ENCODE peak calls at places on chromosomes 3 and 15, in ten cellular contexts. One of them, this sample, is unnamed.

GRCh38 chr15:38129531-38130199 is 123.0 kb upstream of the SPRED1 start:
- DNase-seq in PC-9: no peak
- DNase-seq in right atrium auricular region: peak; percentile 89
- DNase-seq in lower leg skin: peak; percentile 90
- DNase-seq in sigmoid colon: peak; percentile 95
- DNase-seq in ascending aorta: peak; percentile 65
- DNase-seq in mesendoderm: no peak
- DNase-seq in AG09309: peak; percentile 99
- DNase-seq in dorsolateral prefrontal cortex: peak; percentile 58
- DNase-seq in foreskin fibroblast: peak; percentile 100
- DNase-seq in this sample: peak; percentile 100

GRCh38 chr3:55128201-55128870 is 200.5 kb upstream of the LRTM1 start:
- DNase-seq in PC-9: peak; percentile 87
- DNase-seq in right atrium auricular region: no peak
- DNase-seq in lower leg skin: no peak
- DNase-seq in sigmoid colon: no peak
- DNase-seq in ascending aorta: no peak
- DNase-seq in mesendoderm: peak; percentile 18
- DNase-seq in AG09309: peak; percentile 83
- DNase-seq in dorsolateral prefrontal cortex: no peak
- DNase-seq in foreskin fibroblast: peak; percentile 91
- DNase-seq in this sample: peak; percentile 51

GRCh38 chr3:150483226-150483625 is 63.1 kb downstream of the SERP1 start:
- DNase-seq in PC-9: no peak
- DNase-seq in right atrium auricular region: no peak
- DNase-seq in lower leg skin: no peak
- DNase-seq in sigmoid colon: no peak
- DNase-seq in ascending aorta: no peak
- DNase-seq in mesendoderm: peak; percentile 45
- DNase-seq in AG09309: peak; percentile 23
- DNase-seq in dorsolateral prefrontal cortex: no peak
- DNase-seq in foreskin fibroblast: peak; percentile 55
- DNase-seq in this sample: no peak

GRCh38 chr3:53102601-53103147 is 27.6 kb downstream of the RFT1 start:
- DNase-seq in PC-9: no peak
- DNase-seq in right atrium auricular region: peak; percentile 63
- DNase-seq in lower leg skin: no peak
- DNase-seq in sigmoid colon: no peak
- DNase-seq in ascending aorta: no peak
- DNase-seq in mesendoderm: no peak
- DNase-seq in AG09309: no peak
- DNase-seq in dorsolateral prefrontal cortex: no peak
- DNase-seq in foreskin fibroblast: peak; percentile 63
- DNase-seq in this sample: no peak

GRCh38 chr3:12308517-12308916 is 19.6 kb downstream of the PPARG start:
- DNase-seq in PC-9: peak; percentile 82
- DNase-seq in right atrium auricular region: no peak
- DNase-seq in lower leg skin: no peak
- DNase-seq in sigmoid colon: no peak
- DNase-seq in ascending aorta: no peak
- DNase-seq in mesendoderm: no peak
- DNase-seq in AG09309: peak; percentile 48
- DNase-seq in dorsolateral prefrontal cortex: no peak
- DNase-seq in foreskin fibroblast: peak; percentile 87
- DNase-seq in this sample: peak; percentile 62

GRCh38 chr3:41129731-41130130 is 69.6 kb upstream of the CTNNB1 start:
- DNase-seq in PC-9: no peak
- DNase-seq in right atrium auricular region: no peak
- DNase-seq in lower leg skin: no peak
- DNase-seq in sigmoid colon: no peak
- DNase-seq in ascending aorta: no peak
- DNase-seq in mesendoderm: no peak
- DNase-seq in AG09309: no peak
- DNase-seq in dorsolateral prefrontal cortex: no peak
- DNase-seq in foreskin fibroblast: no peak
- DNase-seq in this sample: no peak

GRCh38 chr3:162984752-162985151 is 1488.1 kb downstream of the OTOL1 start:
- DNase-seq in PC-9: no peak
- DNase-seq in right atrium auricular region: no peak
- DNase-seq in lower leg skin: no peak
- DNase-seq in sigmoid colon: no peak
- DNase-seq in ascending aorta: no peak
- DNase-seq in mesendoderm: peak; percentile 53
- DNase-seq in AG09309: no peak
- DNase-seq in dorsolateral prefrontal cortex: no peak
- DNase-seq in foreskin fibroblast: no peak
- DNase-seq in this sample: no peak

GRCh38 chr3:170425491-170426239 is 7.0 kb downstream of the CLDN11 start:
- DNase-seq in PC-9: no peak
- DNase-seq in right atrium auricular region: no peak
- DNase-seq in lower leg skin: no peak
- DNase-seq in sigmoid colon: no peak
- DNase-seq in ascending aorta: no peak
- DNase-seq in mesendoderm: peak; percentile 53
- DNase-seq in AG09309: no peak
- DNase-seq in dorsolateral prefrontal cortex: peak; percentile 79
- DNase-seq in foreskin fibroblast: no peak
- DNase-seq in this sample: no peak

DNA sequence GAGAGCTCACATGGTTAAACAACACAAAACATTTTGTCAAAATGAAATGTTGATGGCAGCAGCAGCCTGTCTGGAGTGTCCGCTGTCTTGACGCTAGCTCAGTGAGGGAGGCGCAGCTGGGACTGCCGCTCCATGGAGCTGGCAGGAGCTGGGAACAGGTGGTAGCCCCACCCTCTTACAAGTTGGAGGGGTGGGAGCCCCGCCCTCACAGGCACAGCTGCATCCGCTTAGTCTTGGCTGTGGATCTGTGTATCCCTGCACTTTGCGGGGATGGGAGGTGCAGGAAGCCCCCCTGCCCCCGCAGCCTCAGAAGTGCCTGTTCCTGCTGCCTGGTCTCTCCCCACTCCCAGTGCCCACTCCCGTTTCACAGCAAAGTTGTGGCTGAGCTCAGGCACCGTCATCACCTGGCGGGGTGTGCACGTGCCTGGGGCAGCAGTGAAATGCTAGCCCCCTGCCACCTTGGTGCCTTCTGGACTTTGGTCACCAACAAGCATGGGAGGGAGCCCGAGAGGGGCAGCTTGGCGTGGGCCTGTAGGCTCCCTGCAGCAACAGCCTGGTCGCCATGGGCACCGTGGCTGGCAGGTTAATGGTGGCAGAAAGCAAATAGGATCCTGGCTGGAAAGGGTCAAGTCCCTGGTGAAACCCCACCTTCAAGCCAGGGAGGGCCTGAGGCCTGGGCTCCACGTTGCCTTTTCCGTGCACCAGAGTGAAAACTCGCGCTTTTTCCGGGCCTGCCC is 53.8 kb upstream of the CADM2 start:
- DNase-seq in PC-9: no peak
- DNase-seq in right atrium auricular region: no peak
- DNase-seq in lower leg skin: no peak
- DNase-seq in sigmoid colon: no peak
- DNase-seq in ascending aorta: no peak
- DNase-seq in mesendoderm: no peak
- DNase-seq in AG09309: no peak
- DNase-seq in dorsolateral prefrontal cortex: no peak
- DNase-seq in foreskin fibroblast: no peak
- DNase-seq in this sample: no peak
- H3K4me3 ChIP-seq in PC-9: no peak overlapping the region
- H3K4me3 ChIP-seq in right atrium auricular region: no peak overlapping the region
- H3K4me3 ChIP-seq in lower leg skin: no peak overlapping the region
- H3K4me3 ChIP-seq in sigmoid colon: no peak overlapping the region
- H3K4me3 ChIP-seq in ascending aorta: no peak overlapping the region
- H3K4me3 ChIP-seq in mesendoderm: no peak overlapping the region
- H3K4me3 ChIP-seq in AG09309: no peak overlapping the region
- H3K4me3 ChIP-seq in dorsolateral prefrontal cortex: no peak overlapping the region
- H3K4me3 ChIP-seq in foreskin fibroblast: no peak overlapping the region
- H3K4me3 ChIP-seq in this sample: no peak overlapping the region

GRCh38 chr15:47184003-47184404 is 533.3 kb upstream of the SEMA6D start:
- DNase-seq in PC-9: no peak
- DNase-seq in right atrium auricular region: no peak
- DNase-seq in lower leg skin: peak; percentile 83
- DNase-seq in sigmoid colon: no peak
- DNase-seq in ascending aorta: no peak
- DNase-seq in mesendoderm: peak; percentile 70
- DNase-seq in AG09309: no peak
- DNase-seq in dorsolateral prefrontal cortex: peak; percentile 57
- DNase-seq in foreskin fibroblast: peak; percentile 63
- DNase-seq in this sample: no peak

GRCh38 chr15:47185222-47185800 is 532.0 kb upstream of the SEMA6D start:
- DNase-seq in PC-9: no peak
- DNase-seq in right atrium auricular region: no peak
- DNase-seq in lower leg skin: no peak
- DNase-seq in sigmoid colon: no peak
- DNase-seq in ascending aorta: no peak
- DNase-seq in mesendoderm: no peak
- DNase-seq in AG09309: no peak
- DNase-seq in dorsolateral prefrontal cortex: no peak
- DNase-seq in foreskin fibroblast: no peak
- DNase-seq in this sample: no peak

GRCh38 chr15:47182818-47183217 is 534.5 kb upstream of the SEMA6D start:
- DNase-seq in PC-9: no peak
- DNase-seq in right atrium auricular region: no peak
- DNase-seq in lower leg skin: no peak
- DNase-seq in sigmoid colon: no peak
- DNase-seq in ascending aorta: no peak
- DNase-seq in mesendoderm: no peak
- DNase-seq in AG09309: no peak
- DNase-seq in dorsolateral prefrontal cortex: no peak
- DNase-seq in foreskin fibroblast: no peak
- DNase-seq in this sample: no peak

GRCh38 chr15:47186071-47186470 is 531.2 kb upstream of the SEMA6D start:
- DNase-seq in PC-9: no peak
- DNase-seq in right atrium auricular region: no peak
- DNase-seq in lower leg skin: no peak
- DNase-seq in sigmoid colon: no peak
- DNase-seq in ascending aorta: no peak
- DNase-seq in mesendoderm: no peak
- DNase-seq in AG09309: no peak
- DNase-seq in dorsolateral prefrontal cortex: no peak
- DNase-seq in foreskin fibroblast: no peak
- DNase-seq in this sample: no peak

DNA sequence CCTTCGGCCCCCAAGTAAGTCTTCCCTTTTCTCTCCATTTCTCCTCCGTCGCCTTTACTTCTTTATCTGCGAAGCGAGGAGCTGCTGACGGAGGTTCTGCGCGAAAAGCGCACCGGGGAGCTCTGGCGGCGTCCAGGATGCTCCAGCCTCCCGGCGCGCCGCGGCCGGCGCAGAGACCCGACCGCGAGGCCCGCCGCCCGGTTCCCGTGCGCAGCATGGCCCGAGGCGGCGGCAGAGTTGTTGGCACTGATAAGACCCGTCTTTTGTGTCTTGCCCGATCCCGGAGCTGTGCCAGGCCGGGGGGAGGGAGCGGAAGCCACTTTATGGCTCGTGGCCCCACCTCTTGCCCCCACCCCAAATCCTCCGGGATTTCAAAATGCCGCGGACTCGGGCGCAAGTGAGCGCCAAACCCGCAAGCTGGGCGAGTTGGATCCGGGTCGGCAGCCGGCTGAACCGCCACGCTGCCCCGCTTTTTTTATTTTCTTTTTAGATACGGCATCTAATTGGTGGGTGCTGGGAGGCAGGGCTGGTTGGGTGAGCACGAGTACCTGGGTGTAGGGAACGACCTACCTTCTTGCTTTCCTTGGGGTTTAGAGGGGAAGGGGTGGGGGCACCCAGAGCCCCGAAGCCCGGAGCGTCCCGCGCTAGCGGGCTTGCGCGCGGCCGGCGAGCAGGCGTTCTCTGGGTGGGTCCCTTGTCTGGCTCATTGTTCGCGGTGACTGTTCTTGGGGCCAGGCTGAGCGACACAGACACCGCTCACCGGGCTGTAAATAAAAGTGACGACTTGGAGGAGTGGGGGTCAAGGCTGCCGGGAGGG is 532.7 kb upstream of the SEMA6D start:
- DNase-seq in PC-9: no peak
- DNase-seq in right atrium auricular region: no peak
- DNase-seq in lower leg skin: no peak
- DNase-seq in sigmoid colon: peak; percentile 61
- DNase-seq in ascending aorta: no peak
- DNase-seq in mesendoderm: peak; percentile 46
- DNase-seq in AG09309: no peak
- DNase-seq in dorsolateral prefrontal cortex: peak; percentile 42
- DNase-seq in foreskin fibroblast: peak; percentile 68
- DNase-seq in this sample: no peak
- H3K4me3 ChIP-seq in PC-9: no peak overlapping the region
- H3K4me3 ChIP-seq in right atrium auricular region: peak overlapping the region; percentile 51
- H3K4me3 ChIP-seq in lower leg skin: peak overlapping the region; percentile 35
- H3K4me3 ChIP-seq in sigmoid colon: peak overlapping the region; percentile 29
- H3K4me3 ChIP-seq in ascending aorta: peak overlapping the region; percentile 90
- H3K4me3 ChIP-seq in mesendoderm: peak overlapping the region; percentile 55
- H3K4me3 ChIP-seq in AG09309: peak overlapping the region; percentile 35
- H3K4me3 ChIP-seq in dorsolateral prefrontal cortex: peak overlapping the region; percentile 74
- H3K4me3 ChIP-seq in foreskin fibroblast: peak overlapping the region; percentile 48
- H3K4me3 ChIP-seq in this sample: peak overlapping the region; percentile 47

DNA sequence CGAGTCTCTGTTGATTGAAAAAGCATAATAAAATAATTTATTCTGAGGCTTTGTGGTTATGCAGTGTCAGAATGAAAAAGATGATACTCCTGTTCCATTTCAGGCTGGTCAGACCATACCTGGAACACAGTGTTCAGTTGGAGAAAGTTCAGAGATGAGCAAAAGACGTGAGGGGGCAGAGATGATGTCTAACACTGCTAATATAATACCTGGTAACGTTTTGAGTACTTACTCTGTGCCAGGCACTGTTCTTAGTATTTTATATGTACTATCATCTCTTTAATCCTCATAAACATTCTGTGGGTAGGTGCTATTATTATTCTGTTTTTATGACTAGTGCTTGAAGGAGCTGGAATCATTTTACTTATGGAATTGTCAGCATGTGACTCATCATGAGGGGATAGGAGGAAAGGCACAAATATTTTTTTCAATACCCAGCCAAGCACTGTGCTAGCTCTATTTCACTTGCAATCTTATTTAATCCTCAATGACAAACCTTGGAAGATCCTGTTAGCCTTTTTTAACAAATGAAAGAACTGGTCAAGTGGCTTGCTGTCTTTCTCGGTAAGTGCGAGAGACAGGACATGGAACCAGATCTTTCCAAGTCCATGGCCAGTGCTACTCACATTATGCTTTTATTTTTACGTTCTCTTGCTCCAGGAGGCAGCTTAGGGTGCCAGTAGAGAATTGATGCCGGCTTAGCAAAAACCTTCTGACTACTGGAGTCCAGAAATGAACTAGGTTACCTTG is 31.9 kb downstream of the IQGAP1 start:
- DNase-seq in PC-9: peak; percentile 89
- DNase-seq in right atrium auricular region: no peak
- DNase-seq in lower leg skin: no peak
- DNase-seq in sigmoid colon: no peak
- DNase-seq in ascending aorta: no peak
- DNase-seq in mesendoderm: no peak
- DNase-seq in AG09309: peak; percentile 76
- DNase-seq in dorsolateral prefrontal cortex: no peak
- DNase-seq in foreskin fibroblast: peak; percentile 87
- DNase-seq in this sample: peak; percentile 71
- H3K4me3 ChIP-seq in PC-9: peak overlapping the region; percentile 26
- H3K4me3 ChIP-seq in right atrium auricular region: no peak overlapping the region
- H3K4me3 ChIP-seq in lower leg skin: no peak overlapping the region
- H3K4me3 ChIP-seq in sigmoid colon: no peak overlapping the region
- H3K4me3 ChIP-seq in ascending aorta: peak overlapping the region; percentile 35
- H3K4me3 ChIP-seq in mesendoderm: no peak overlapping the region
- H3K4me3 ChIP-seq in AG09309: no peak overlapping the region
- H3K4me3 ChIP-seq in dorsolateral prefrontal cortex: no peak overlapping the region
- H3K4me3 ChIP-seq in foreskin fibroblast: no peak overlapping the region
- H3K4me3 ChIP-seq in this sample: peak overlapping the region; percentile 14

GRCh38 chr15:31403096-31403495 is 76.5 kb downstream of the KLF13 start:
- DNase-seq in PC-9: no peak
- DNase-seq in right atrium auricular region: no peak
- DNase-seq in lower leg skin: no peak
- DNase-seq in sigmoid colon: no peak
- DNase-seq in ascending aorta: no peak
- DNase-seq in mesendoderm: no peak
- DNase-seq in AG09309: no peak
- DNase-seq in dorsolateral prefrontal cortex: no peak
- DNase-seq in foreskin fibroblast: peak; percentile 27
- DNase-seq in this sample: no peak
- H3K4me3 ChIP-seq in PC-9: no peak overlapping the region
- H3K4me3 ChIP-seq in right atrium auricular region: no peak overlapping the region
- H3K4me3 ChIP-seq in lower leg skin: no peak overlapping the region
- H3K4me3 ChIP-seq in sigmoid colon: no peak overlapping the region
- H3K4me3 ChIP-seq in ascending aorta: peak overlapping the region; percentile 20
- H3K4me3 ChIP-seq in mesendoderm: no peak overlapping the region
- H3K4me3 ChIP-seq in AG09309: no peak overlapping the region
- H3K4me3 ChIP-seq in dorsolateral prefrontal cortex: no peak overlapping the region
- H3K4me3 ChIP-seq in foreskin fibroblast: no peak overlapping the region
- H3K4me3 ChIP-seq in this sample: no peak overlapping the region

This sample was measured in skeletal muscle cell.